ENCODE peak calls at places on chromosomes 3 and 15, in ten cellular contexts. M is stimulated activated effector memory CD8-positive, alpha-beta T cell treated with anti-CD3 and anti-CD28 coated beads, Interleukin-12 subunit alpha, Interleukin-12 subunit beta, amount 100 ng/mL, for 72 hours; P is cardiac muscle cell; L is memory B cell; G is upper lobe of left lung; A is astrocyte; E is choroid plexus epithelial cell; Y is HL-60; H is effector CD4-positive, alpha-beta T cell; V is activated naive CD4-positive, alpha-beta T cell treated with anti-CD3 and anti-CD28 coated beads, Interleukin-2, amount 10 ng/mL, durations not matched to agents 7 days and 5 days. X is an unnamed sample.

GRCh38 chr3:62755285-62755684 is 119.9 kb downstream of the CADPS start:
- DNase-seq in E (no peak), V (no peak), G (no peak), P (no peak), M (no peak), L (no peak), Y (no peak), H (no peak), A (no peak), X (no peak)

GRCh38 chr3:8589880-8590556 is 54.6 kb downstream of the SSUH2 start:
- DNase-seq in M (no peak), Y (no peak), A (peak), G (no peak), V (no peak), E (peak), L (no peak), P (peak), H (no peak), X (no peak)

GRCh38 chr3:188402229-188402628 is 248.3 kb downstream of the LPP start:
- DNase-seq in A (no peak), G (no peak), V (no peak), H (no peak), L (no peak), Y (no peak), P (no peak), M (no peak), E (no peak), X (no peak)

GRCh38 chr3:8891774-8892173 is 71.5 kb downstream of the RAD18 start:
- DNase-seq in Y (no peak), A (peak), E (no peak), P (no peak), H (no peak), M (no peak), L (no peak), V (no peak), G (no peak), X (no peak)

GRCh38 chr3:194034556-194035336 is 101.2 kb upstream of the HES1 start:
- DNase-seq in E (no peak), V (no peak), L (no peak), G (no peak), P (no peak), H (no peak), M (no peak), Y (no peak), A (no peak), X (no peak)

GRCh38 chr15:63013052-63013808 is 29.3 kb upstream of the TPM1 start:
- DNase-seq in L (no peak), M (no peak), H (no peak), G (no peak), A (peak), Y (no peak), V (no peak), P (peak), E (peak), X (no peak)

GRCh38 chr15:37981781-37982180 is 47.3 kb downstream of the TMCO5A start:
- DNase-seq in Y (no peak), A (peak), H (no peak), G (no peak), V (no peak), L (no peak), M (no peak), P (peak), E (peak), X (no peak)

GRCh38 chr15:68819451-68820204 is 1.1 kb downstream of the ANP32A start:
- DNase-seq in M (peak), E (peak), H (peak), G (peak), Y (peak), A (peak), V (peak), L (peak), P (peak), X (peak)

GRCh38 chr3:102233881-102234280 is 200.9 kb upstream of the ZPLD1 start:
- DNase-seq in M (no peak), E (no peak), Y (no peak), G (no peak), L (peak), P (no peak), V (no peak), H (no peak), A (no peak), X (no peak)

GRCh38 chr3:183484676-183485075 is 56.3 kb upstream of the MCF2L2 start:
- DNase-seq in H (no peak), G (no peak), E (no peak), V (no peak), L (no peak), A (no peak), M (no peak), Y (no peak), P (no peak), X (no peak)

GRCh38 chr3:195764961-195765706 is 44.4 kb downstream of the MUC20 start:
- DNase-seq in Y (no peak), H (no peak), G (peak), E (no peak), V (peak), M (no peak), L (no peak), A (no peak), P (no peak), X (no peak)

GRCh38 chr3:46693897-46694235 is 387 bp upstream of the ALS2CL start:
- DNase-seq in M (no peak), G (peak), E (no peak), V (no peak), P (no peak), L (peak), A (no peak), Y (no peak), H (peak), X (peak)

GRCh38 chr3:170483485-170484262 is 65.0 kb downstream of the CLDN11 start:
- DNase-seq in E (no peak), H (no peak), V (no peak), P (no peak), Y (peak), G (no peak), L (no peak), M (no peak), A (no peak), X (no peak)

GRCh38 chr3:127226946-127227842 is 34.3 kb downstream of the PRR23E start:
- DNase-seq in H (no peak), L (no peak), Y (no peak), A (no peak), V (peak), M (no peak), E (no peak), G (peak), P (peak), X (no peak)

GRCh38 chr15:25859838-25860645 is 3.1 kb downstream of the ATP10A start:
- DNase-seq in V (peak), G (peak), L (no peak), A (no peak), H (peak), E (no peak), P (no peak), Y (no peak), M (no peak), X (peak)

GRCh38 chr3:184459355-184459754 is 79.5 kb downstream of the CHRD start:
- DNase-seq in L (no peak), Y (no peak), G (no peak), E (peak), P (peak), A (peak), V (no peak), M (no peak), H (no peak), X (peak)

GRCh38 chr3:56573501-56573900 is 16.5 kb downstream of the CCDC66 start:
- DNase-seq in G (no peak), E (no peak), A (no peak), M (no peak), L (no peak), Y (no peak), P (no peak), V (no peak), H (no peak), X (no peak)

GRCh38 chr3:179410317-179410716 is 41.0 kb downstream of the GNB4 start:
- DNase-seq in G (no peak), E (peak), H (no peak), L (no peak), P (no peak), V (no peak), A (peak), Y (no peak), M (no peak), X (no peak)

GRCh38 chr3:37086918-37087317 is 87.5 kb downstream of the LRRFIP2 start:
- DNase-seq in P (no peak), E (no peak), H (no peak), Y (no peak), V (no peak), M (no peak), G (no peak), A (no peak), L (no peak), X (no peak)

GRCh38 chr3:82143661-82144405 is 382.4 kb upstream of the GBE1 start:
- DNase-seq in H (no peak), P (no peak), E (no peak), V (no peak), L (no peak), M (no peak), G (no peak), Y (no peak), A (no peak), X (no peak)

GRCh38 chr3:45119824-45120614 is 26.2 kb downstream of the CDCP1 start:
- DNase-seq in A (no peak), Y (no peak), L (no peak), M (no peak), G (no peak), E (no peak), P (no peak), V (no peak), H (no peak), X (no peak)

GRCh38 chr3:56758539-56758981 is 43.2 kb downstream of the ARHGEF3 start:
- DNase-seq in A (peak), V (peak), L (no peak), Y (peak), H (no peak), M (no peak), P (peak), E (peak), G (no peak), X (no peak)

GRCh38 chr3:126352476-126353454 is 4.4 kb downstream of the KLF15 start:
- DNase-seq in L (no peak), V (no peak), H (no peak), G (peak), A (no peak), Y (no peak), M (no peak), P (peak), E (peak), X (peak)

GRCh38 chr3:149596136-149596770 is 61.6 kb downstream of the WWTR1 start:
- DNase-seq in G (no peak), E (peak), H (no peak), M (no peak), A (peak), L (no peak), P (peak), Y (no peak), V (no peak), X (no peak)

GRCh38 chr3:170523248-170523647 is 62.6 kb downstream of the SLC7A14 start:
- DNase-seq in V (no peak), H (no peak), E (peak), Y (no peak), A (peak), G (no peak), P (no peak), L (no peak), M (no peak), X (no peak)

GRCh38 chr3:10518506-10519150 is 13.2 kb upstream of the ATP2B2 start:
- DNase-seq in M (no peak), V (no peak), L (no peak), H (no peak), P (peak), G (peak), Y (no peak), A (peak), E (peak), X (no peak)

GRCh38 chr15:59792359-59792758 is 103.2 kb upstream of the BNIP2 start:
- DNase-seq in H (peak), L (no peak), M (no peak), G (peak), V (peak), E (no peak), Y (no peak), A (no peak), P (no peak), X (no peak)

GRCh38 chr15:51065781-51066180 is 28.9 kb downstream of the TNFAIP8L3 start:
- DNase-seq in M (no peak), V (no peak), P (no peak), H (no peak), Y (no peak), A (no peak), G (no peak), E (no peak), L (no peak), X (no peak)

GRCh38 chr3:177195941-177196472 is 1.3 kb downstream of the TBL1XR1 start:
- DNase-seq in V (peak), P (peak), L (no peak), E (peak), A (no peak), Y (peak), H (peak), G (no peak), M (no peak), X (no peak)

GRCh38 chr15:85504739-85505676 is 124.6 kb downstream of the AKAP13 start:
- DNase-seq in Y (peak), V (peak), M (peak), E (peak), G (no peak), L (peak), P (peak), A (peak), H (peak), X (peak)

GRCh38 chr15:85690546-85691226 is 104.0 kb downstream of the KLHL25 start:
- DNase-seq in V (peak), A (no peak), Y (peak), H (peak), E (peak), L (no peak), P (no peak), M (no peak), G (no peak), X (no peak)

GRCh38 chr3:132318451-132318850 is 1.2 kb downstream of the ACP3 start:
- DNase-seq in A (peak), G (no peak), E (peak), P (peak), V (no peak), L (no peak), Y (peak), H (no peak), M (no peak), X (no peak)

X was measured in left cardiac atrium.